ENCODE peak calls at places on chromosomes 11 and 22, in four cellular contexts. E is mesendoderm, T is IMR-90, P is H1. D is an unnamed sample.

GRCh38 chr11:6556139-6556949 is 47.1 kb downstream of the RRP8 start:
- DNase-seq in T (no peak), E (no peak), P (no peak), D (no peak)

GRCh38 chr22:19429950-19430889 is 1.3 kb downstream of the HIRA start:
- DNase-seq in T (peak; percentile 78), E (peak; percentile 50), P (no peak), D (no peak)

GRCh38 chr22:26589367-26589844 is 526 bp downstream of the TPST2 start:
- DNase-seq in P (no peak), E (peak; percentile 68), T (peak; percentile 12), D (no peak)

GRCh38 chr11:9053631-9054030 is 37.8 kb downstream of the SCUBE2 start:
- DNase-seq in T (peak; percentile 73), P (no peak), E (no peak), D (no peak)

GRCh38 chr11:126951465-126951864 is 49.1 kb downstream of the KIRREL3 start:
- DNase-seq in E (no peak), P (no peak), T (no peak), D (no peak)

GRCh38 chr11:78901831-78902230 is 327.2 kb upstream of the NARS2 start:
- DNase-seq in T (no peak), E (no peak), P (no peak), D (no peak)

GRCh38 chr22:23912293-23912903 is 18.2 kb downstream of the MIF start:
- DNase-seq in P (no peak), E (no peak), T (no peak), D (no peak)

GRCh38 chr22:50274311-50274710 is 4.1 kb upstream of the MAPK11 start:
- DNase-seq in P (no peak), E (no peak), T (peak; percentile 54), D (no peak)

GRCh38 chr11:130522284-130522961 is 74.0 kb downstream of the ADAMTS15 start:
- DNase-seq in T (peak; percentile 97), E (peak; percentile 98), P (no peak), D (peak; percentile 92)

GRCh38 chr11:112785717-112786116 is 175.5 kb upstream of the NCAM1 start:
- DNase-seq in T (peak; percentile 11), P (no peak), E (no peak), D (no peak)

GRCh38 chr11:134374891-134375550 is 37.0 kb downstream of the B3GAT1 start:
- DNase-seq in P (no peak), T (no peak), E (no peak), D (no peak)

GRCh38 chr11:44589301-44589700 is 23.8 kb downstream of the CD82 start:
- DNase-seq in E (no peak), P (no peak), T (peak; percentile 97), D (no peak)

GRCh38 chr11:128226106-128226716 is 361.1 kb downstream of the ETS1 start:
- DNase-seq in E (peak; percentile 71), T (no peak), P (no peak), D (no peak)

GRCh38 chr11:36311926-36312592 is 16.0 kb downstream of the PRR5L start:
- DNase-seq in E (no peak), T (peak; percentile 5), P (no peak), D (no peak)

GRCh38 chr11:88414981-88415391 is 77.5 kb upstream of the CTSC start:
- DNase-seq in T (peak; percentile 44), E (no peak), P (no peak), D (no peak)

GRCh38 chr11:3014314-3014938 is 22.3 kb upstream of the NAP1L4 start:
- DNase-seq in E (no peak), T (no peak), P (no peak), D (no peak)

GRCh38 chr11:129951201-129951882 is 51.3 kb downstream of the PRDM10 start:
- DNase-seq in E (no peak), P (no peak), T (no peak), D (no peak)

GRCh38 chr11:65557280-65558001 is 718 bp downstream of the LTBP3 start:
- DNase-seq in E (peak; percentile 32), P (no peak), T (no peak), D (no peak)

GRCh38 chr11:36162909-36163434 is 126.3 kb downstream of the COMMD9 start:
- DNase-seq in E (no peak), P (no peak), T (no peak), D (no peak)

GRCh38 chr22:33000342-33001280 is 57.6 kb downstream of the SYN3 start:
- DNase-seq in T (peak; percentile 32), P (peak; percentile 74), E (peak; percentile 85), D (peak; percentile 88)

GRCh38 chr11:71478216-71478840 is 25.3 kb downstream of the NADSYN1 start:
- DNase-seq in T (no peak), E (no peak), P (no peak), D (no peak)

GRCh38 chr11:94128171-94128745 is 383 bp upstream of the PANX1 start:
- DNase-seq in E (no peak), P (no peak), T (no peak), D (no peak)

GRCh38 chr11:93330446-93330984 is at the start of gene DEUP1:
- DNase-seq in P (no peak), T (no peak), E (peak; percentile 53), D (peak; percentile 55)

GRCh38 chr11:706957-707816 is 1.2 kb downstream of the EPS8L2 start:
- DNase-seq in E (peak; percentile 53), T (no peak), P (no peak), D (peak; percentile 78)

GRCh38 chr11:43523632-43524031 is 156.9 kb upstream of the HSD17B12 start:
- DNase-seq in P (no peak), T (no peak), E (no peak), D (no peak)

GRCh38 chr11:27839226-27839913 is 139.1 kb upstream of the BDNF start:
- DNase-seq in T (peak; percentile 19), P (no peak), E (peak; percentile 71), D (no peak)

GRCh38 chr11:76610871-76611475 is 59.6 kb downstream of the LRRC32 start:
- DNase-seq in E (peak; percentile 72), P (no peak), T (no peak), D (no peak)

GRCh38 chr11:844693-845644 is 2.3 kb downstream of the TSPAN4 start:
- DNase-seq in E (peak; percentile 95), T (peak; percentile 87), P (peak; percentile 67), D (peak; percentile 94)

GRCh38 chr11:105189586-105189985 is 50.0 kb upstream of the CARD18 start:
- DNase-seq in E (no peak), P (no peak), T (no peak), D (no peak)

GRCh38 chr22:40599731-40600130 is 36.8 kb downstream of the MRTFA start:
- DNase-seq in E (no peak), T (no peak), P (no peak), D (no peak)
- H3K4me1 ChIP-seq in E (no peaks in the 10 kb centered on the region), T (peaks cover 11% of the 10 kb centered on the region), P (no peaks in the 10 kb centered on the region), D (peaks cover 6% of the 10 kb centered on the region)

GRCh38 chr22:49091451-49091850 is 736.2 kb downstream of the BRD1 start:
- DNase-seq in T (no peak), P (no peak), E (no peak), D (no peak)
- H4K5ac ChIP-seq in T (no peak overlapping the region), P (no peak overlapping the region), E (no peak overlapping the region), D (no peak overlapping the region)

GRCh38 chr11:123190504-123190903 is 4.5 kb downstream of the CLMP start:
- DNase-seq in T (no peak), E (no peak), P (no peak), D (no peak)

GRCh38 chr11:123187221-123187620 is 7.8 kb downstream of the CLMP start:
- DNase-seq in T (peak; percentile 42), E (no peak), P (no peak), D (no peak)

GRCh38 chr11:123187670-123188507 is 7.2 kb downstream of the CLMP start:
- DNase-seq in E (peak; percentile 46), T (peak; percentile 63), P (no peak), D (no peak)

GRCh38 chr11:123186291-123186690 is 8.8 kb downstream of the CLMP start:
- DNase-seq in T (no peak), P (no peak), E (peak; percentile 56), D (no peak)

DNA sequence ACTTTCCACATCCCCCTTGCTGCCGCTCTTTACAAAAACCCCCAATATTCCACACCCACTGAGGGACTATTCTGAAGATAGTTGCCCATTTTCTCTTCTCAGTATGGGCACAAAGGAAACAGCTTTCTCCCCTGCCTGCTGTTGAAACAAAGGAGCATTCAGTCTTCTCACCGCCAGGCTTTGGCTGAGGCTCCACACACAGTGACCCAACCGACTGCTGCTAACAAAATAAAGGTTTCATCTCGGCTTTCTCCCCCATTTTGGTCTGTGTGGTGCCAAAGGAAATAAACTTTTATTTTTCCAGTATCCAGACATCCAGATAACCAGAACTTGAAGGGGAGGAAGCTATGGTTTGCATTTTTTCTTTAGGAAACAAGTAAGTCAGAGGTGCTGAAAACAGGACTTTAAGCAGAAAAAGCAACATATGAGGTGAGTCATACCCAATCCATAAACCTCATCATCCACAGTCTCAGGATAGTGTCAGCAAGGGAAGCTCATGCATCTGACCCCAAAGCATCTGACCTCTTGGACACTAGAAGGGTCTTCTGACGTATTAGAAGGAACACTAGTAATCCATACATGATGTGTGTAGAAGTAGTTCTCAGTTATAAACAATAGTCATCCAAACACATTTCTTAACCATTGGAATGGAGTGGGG is 6.4 kb downstream of the CLMP start:
- DNase-seq in T (peak; percentile 99), E (peak; percentile 58), P (no peak), D (no peak)
- H3K4me1 ChIP-seq in T (peaks cover 42% of the 10 kb centered on the region), E (peaks cover 28% of the 10 kb centered on the region), P (peaks cover 12% of the 10 kb centered on the region), D (peaks cover 24% of the 10 kb centered on the region)

GRCh38 chr11:96329855-96330510 is 13.0 kb downstream of the MAML2 start:
- DNase-seq in P (no peak), E (no peak), T (no peak), D (no peak)

GRCh38 chr11:96330511-96330859 is 12.5 kb downstream of the MAML2 start:
- DNase-seq in E (no peak), P (no peak), T (no peak), D (no peak)

GRCh38 chr11:96333076-96333744 is 9.8 kb downstream of the MAML2 start:
- DNase-seq in P (no peak), E (no peak), T (no peak), D (no peak)

GRCh38 chr11:96332236-96332761 is 10.7 kb downstream of the MAML2 start:
- DNase-seq in P (no peak), E (no peak), T (no peak), D (no peak)

GRCh38 chr11:96331556-96332168 is 11.3 kb downstream of the MAML2 start:
- DNase-seq in E (no peak), P (no peak), T (no peak), D (no peak)
- H4K5ac ChIP-seq in E (no peak overlapping the region), P (no peak overlapping the region), T (no peak overlapping the region), D (no peak overlapping the region)

GRCh38 chr11:63613517-63614135 is 607 bp downstream of the PLAAT3 start:
- DNase-seq in P (peak; percentile 39), T (no peak), E (peak; percentile 74), D (peak; percentile 85)
- H3K4me1 ChIP-seq in P (peaks cover 14% of the 10 kb centered on the region), T (peaks cover 6% of the 10 kb centered on the region), E (peaks cover 7% of the 10 kb centered on the region), D (peaks cover 8% of the 10 kb centered on the region)

GRCh38 chr11:20723366-20723765 is 54.0 kb downstream of the NELL1 start:
- DNase-seq in T (no peak), P (no peak), E (no peak), D (no peak)
- H4K5ac ChIP-seq in T (no peak overlapping the region), P (no peak overlapping the region), E (no peak overlapping the region), D (no peak overlapping the region)

DNA sequence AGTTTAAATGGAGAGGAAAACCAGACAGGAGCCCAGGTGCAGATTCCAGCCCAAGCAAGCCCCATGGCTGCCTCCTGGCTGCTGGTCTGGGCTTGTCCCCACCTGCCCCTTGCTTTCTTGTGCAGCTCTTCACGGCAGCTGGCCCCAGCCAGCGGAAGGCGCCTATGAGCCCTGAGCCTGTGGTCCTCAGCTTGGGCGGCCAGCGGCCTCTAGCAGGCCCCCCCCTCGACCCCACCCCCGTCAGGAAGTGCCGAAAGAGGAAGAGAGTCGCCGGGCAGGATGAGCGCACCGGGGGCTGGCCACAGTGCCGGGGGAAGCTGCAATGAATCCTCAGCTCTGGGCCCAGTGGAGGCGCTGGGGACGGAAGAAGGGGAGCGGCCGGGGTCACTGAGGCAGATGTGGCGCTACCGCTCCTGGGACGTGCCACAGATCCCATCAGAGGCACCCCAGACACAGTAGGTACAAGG is 2.1 kb upstream of the DGKZ start:
- DNase-seq in P (no peak), T (no peak), E (peak; percentile 78), D (peak; percentile 83)
- H3K4me1 ChIP-seq in P (peaks cover 39% of the 10 kb centered on the region), T (peaks cover 15% of the 10 kb centered on the region), E (peaks cover 27% of the 10 kb centered on the region), D (peaks cover 44% of the 10 kb centered on the region)

D was measured in H9.